ENCODE peak calls at places on chromosomes 4 and X, in four cellular contexts. G is body of pancreas; P is naive thymus-derived CD4-positive, alpha-beta T cell; K is heart left ventricle. W is an unnamed sample.

GRCh38 chrX:149374751-149375150 is 130.4 kb downstream of the IDS start:
- DNase-seq in G (no peak), K (no peak), P (no peak), W (no peak)

GRCh38 chrX:46927718-46928117 is 15.5 kb downstream of the JADE3 start:
- DNase-seq in P (no peak), G (no peak), K (no peak), W (no peak)

GRCh38 chrX:24023972-24024664 is 2.9 kb downstream of the KLHL15 start:
- DNase-seq in K (no peak), G (no peak), P (no peak), W (no peak)

GRCh38 chr4:9703391-9703790 is 78.0 kb upstream of the DRD5 start:
- DNase-seq in P (peak; percentile 54), G (peak; percentile 29), K (peak; percentile 46), W (peak; percentile 25)

GRCh38 chrX:109635151-109635550 is 10.2 kb upstream of the KCNE5 start:
- DNase-seq in G (no peak), P (no peak), K (no peak), W (no peak)

GRCh38 chrX:95145848-95146540 is 1472.0 kb downstream of the FAM133A start:
- DNase-seq in P (no peak), G (no peak), K (no peak), W (no peak)

GRCh38 chr4:145734576-145735329 is 54.8 kb downstream of the C4orf51 start:
- DNase-seq in G (peak; percentile 86), P (no peak), K (peak; percentile 42), W (no peak)

GRCh38 chrX:71637848-71638247 is 19.5 kb upstream of the CXCR3 start:
- DNase-seq in P (no peak), G (no peak), K (no peak), W (no peak)

GRCh38 chrX:154082396-154083133 is 15.0 kb downstream of the MECP2 start:
- DNase-seq in G (no peak), K (no peak), P (no peak), W (no peak)

GRCh38 chr4:23169598-23170311 is 477.0 kb downstream of the GBA3 start:
- DNase-seq in G (no peak), K (no peak), P (no peak), W (no peak)

GRCh38 chrX:104126856-104127255 is 14.5 kb downstream of the ZCCHC18 start:
- DNase-seq in K (no peak), P (no peak), G (no peak), W (no peak)

GRCh38 chr4:95124906-95125504 is 367.2 kb downstream of the BMPR1B start:
- DNase-seq in P (no peak), K (no peak), G (no peak), W (no peak)

GRCh38 chr4:166675411-166675810 is 558.9 kb downstream of the SPOCK3 start:
- DNase-seq in P (no peak), G (no peak), K (no peak), W (no peak)

GRCh38 chr4:89296399-89296798 is 11.2 kb downstream of the GPRIN3 start:
- DNase-seq in K (no peak), G (no peak), P (no peak), W (no peak)

GRCh38 chr4:83906561-83906960 is 370.7 kb downstream of the GPAT3 start:
- DNase-seq in G (no peak), P (no peak), K (no peak), W (no peak)

GRCh38 chr4:77344784-77345183 is 187.8 kb downstream of the CCNG2 start:
- DNase-seq in K (no peak), G (no peak), P (no peak), W (no peak)

GRCh38 chr4:77349796-77350195 is 192.8 kb downstream of the CCNG2 start:
- DNase-seq in K (no peak), G (no peak), P (no peak), W (no peak)

GRCh38 chr4:77349361-77349760 is 192.4 kb downstream of the CCNG2 start:
- DNase-seq in G (no peak), K (no peak), P (no peak), W (no peak)

GRCh38 chr4:77348815-77349214 is 191.8 kb downstream of the CCNG2 start:
- DNase-seq in K (no peak), G (no peak), P (no peak), W (no peak)

DNA sequence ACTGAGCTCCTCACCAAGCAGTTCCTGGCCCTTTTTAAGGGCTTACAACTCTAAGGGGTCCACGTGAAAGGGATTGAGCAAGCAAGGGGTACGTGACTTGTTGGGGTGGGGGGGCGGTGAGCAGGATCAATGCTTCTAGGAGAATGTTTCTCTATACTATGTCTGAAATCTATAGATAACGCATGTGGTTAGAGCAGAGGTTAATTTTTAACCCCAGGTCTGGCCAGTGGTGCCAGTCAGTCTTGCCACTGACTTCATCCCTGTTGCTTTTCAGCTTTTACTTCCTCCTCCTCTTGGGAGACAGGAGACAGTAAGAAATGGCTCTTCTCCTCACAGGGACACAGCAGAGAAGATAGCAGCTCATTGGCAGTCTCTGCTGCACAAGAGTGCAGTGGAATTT is 190.3 kb downstream of the CCNG2 start:
- DNase-seq in G (peak; percentile 16), K (no peak), P (no peak), W (no peak)
- H3K27ac ChIP-seq in G (no peak overlapping the region), K (no peak overlapping the region), P (no peak overlapping the region), W (no peak overlapping the region)

GRCh38 chrX:137563681-137564651 is 2.0 kb upstream of the ZIC3 start:
- DNase-seq in P (no peak), K (no peak), G (no peak), W (no peak)
- H3K4me3 ChIP-seq in P (no peak overlapping the region), K (no peak overlapping the region), G (no peak overlapping the region), W (no peak overlapping the region)

GRCh38 chr4:138592801-138593200 is 350.7 kb upstream of the SLC7A11 start:
- DNase-seq in P (no peak), K (no peak), G (no peak), W (no peak)
- H3K27ac ChIP-seq in P (no peak overlapping the region), K (no peak overlapping the region), G (no peak overlapping the region), W (no peak overlapping the region)

DNA sequence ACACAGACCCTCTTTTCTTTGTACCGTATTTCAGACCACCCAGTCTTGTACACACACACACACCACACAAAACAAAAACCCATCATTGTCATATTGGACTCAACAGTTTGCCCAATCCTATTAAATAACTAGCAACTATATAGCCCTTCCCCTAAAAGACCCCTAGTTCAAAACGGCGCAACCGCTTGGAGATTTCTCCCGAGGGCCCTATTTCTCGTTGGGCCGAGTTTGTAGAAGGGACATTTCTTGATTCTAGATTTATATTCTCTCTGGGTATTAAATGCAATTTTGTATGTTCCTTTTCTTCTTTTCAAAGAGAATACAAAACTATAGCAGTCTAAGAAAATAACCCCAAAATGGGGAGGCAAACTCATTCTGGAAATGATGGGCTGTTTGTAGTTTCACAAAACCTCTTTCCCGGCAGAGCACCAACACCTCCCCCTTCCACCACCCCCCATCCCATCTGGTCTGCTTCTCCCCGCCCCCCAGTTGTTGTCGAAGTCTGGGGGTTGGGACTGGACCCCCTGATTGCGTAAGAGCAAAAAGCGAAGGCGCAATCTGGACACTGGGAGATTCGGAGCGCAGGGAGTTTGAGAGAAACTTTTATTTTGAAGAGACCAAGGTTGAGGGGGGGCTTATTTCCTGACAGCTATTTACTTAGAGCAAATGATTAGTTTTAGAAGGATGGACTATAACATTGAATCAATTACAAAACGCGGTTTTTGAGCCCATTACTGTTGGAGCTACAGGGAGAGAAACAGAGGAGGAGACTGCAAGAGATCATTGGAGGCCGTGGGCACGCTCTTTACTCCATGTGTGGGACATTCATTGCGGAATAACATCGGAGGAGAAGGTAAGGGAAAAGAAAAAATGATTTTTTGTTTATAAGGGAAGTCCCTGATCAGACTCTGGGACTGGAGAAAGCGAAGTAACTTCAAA is at the start of gene PDGFRA:
- DNase-seq in P (no peak), K (peak; percentile 75), G (peak; percentile 39), W (no peak)
- H3K4me3 ChIP-seq in P (no peak within 1 kb of the TSS), K (peak within 1 kb of the TSS; percentile 60), G (no peak within 1 kb of the TSS), W (no peak within 1 kb of the TSS)

GRCh38 chr4:126958482-126958881 is 674.3 kb upstream of the INTU start:
- DNase-seq in P (no peak), K (no peak), G (no peak), W (no peak)

GRCh38 chr4:126955292-126956191 is 677.2 kb upstream of the INTU start:
- DNase-seq in K (no peak), G (no peak), P (no peak), W (no peak)

GRCh38 chr4:126957555-126958440 is 675.0 kb upstream of the INTU start:
- DNase-seq in K (no peak), P (no peak), G (no peak), W (no peak)

GRCh38 chr4:126954537-126955291 is 678.0 kb upstream of the INTU start:
- DNase-seq in G (no peak), K (no peak), P (no peak), W (no peak)

GRCh38 chr4:126956192-126956897 is 676.4 kb upstream of the INTU start:
- DNase-seq in K (no peak), G (no peak), P (no peak), W (no peak)
- H3K27ac ChIP-seq in K (no peak overlapping the region), G (no peak overlapping the region), P (no peak overlapping the region), W (no peak overlapping the region)

GRCh38 chr4:80264352-80264647 is 2.2 kb upstream of the FGF5 start:
- DNase-seq in P (no peak), K (no peak), G (no peak), W (no peak)
- H3K4me3 ChIP-seq in P (no peak overlapping the region), K (no peak overlapping the region), G (no peak overlapping the region), W (no peak overlapping the region)

GRCh38 chr4:82561745-82562552 is at the start of gene TMEM150C:
- DNase-seq in P (no peak), K (peak; percentile 60), G (peak; percentile 23), W (no peak)
- H3K27ac ChIP-seq in P (no peak within 1 kb of the TSS), K (peak within 1 kb of the TSS; percentile 75), G (no peak within 1 kb of the TSS), W (no peak within 1 kb of the TSS)